ENCODE peak calls at places on chromosomes 12 and 14, in nine cellular contexts. One of them, this sample, is unnamed.

GRCh38 chr12:132414634-132415340 is 75.2 kb upstream of the FBRSL1 start:
- DNase-seq in A673: peak; percentile 88
- DNase-seq in PC-3: peak; percentile 94
- DNase-seq in adrenal gland: peak; percentile 84
- DNase-seq in IMR-90: peak; percentile 59
- DNase-seq in body of pancreas: peak; percentile 89
- DNase-seq in GM23338: peak; percentile 92
- DNase-seq in uterus: peak; percentile 34
- DNase-seq in spleen: peak; percentile 92
- DNase-seq in this sample: peak; percentile 83

GRCh38 chr14:81281317-81281716 is 60.6 kb upstream of the GTF2A1 start:
- DNase-seq in A673: no peak
- DNase-seq in PC-3: no peak
- DNase-seq in adrenal gland: no peak
- DNase-seq in IMR-90: no peak
- DNase-seq in body of pancreas: no peak
- DNase-seq in GM23338: no peak
- DNase-seq in uterus: no peak
- DNase-seq in spleen: no peak
- DNase-seq in this sample: no peak

GRCh38 chr12:6229823-6230222 is 29.6 kb downstream of the CD9 start:
- DNase-seq in A673: no peak
- DNase-seq in PC-3: peak; percentile 76
- DNase-seq in adrenal gland: peak; percentile 93
- DNase-seq in IMR-90: peak; percentile 97
- DNase-seq in body of pancreas: peak; percentile 76
- DNase-seq in GM23338: no peak
- DNase-seq in uterus: peak; percentile 80
- DNase-seq in spleen: peak; percentile 79
- DNase-seq in this sample: no peak

GRCh38 chr12:57240069-57240921 is 10.7 kb downstream of the STAC3 start:
- DNase-seq in A673: peak; percentile 84
- DNase-seq in PC-3: peak; percentile 55
- DNase-seq in adrenal gland: peak; percentile 85
- DNase-seq in IMR-90: peak; percentile 60
- DNase-seq in body of pancreas: peak; percentile 54
- DNase-seq in GM23338: peak; percentile 67
- DNase-seq in uterus: no peak
- DNase-seq in spleen: peak; percentile 89
- DNase-seq in this sample: no peak

GRCh38 chr14:21521526-21521925 is 4.6 kb downstream of the SALL2 start:
- DNase-seq in A673: no peak
- DNase-seq in PC-3: peak; percentile 48
- DNase-seq in adrenal gland: no peak
- DNase-seq in IMR-90: peak; percentile 57
- DNase-seq in body of pancreas: no peak
- DNase-seq in GM23338: no peak
- DNase-seq in uterus: no peak
- DNase-seq in spleen: no peak
- DNase-seq in this sample: peak; percentile 59

GRCh38 chr12:64781374-64782029 is 22.3 kb upstream of the GNS start:
- DNase-seq in A673: peak; percentile 22
- DNase-seq in PC-3: peak; percentile 53
- DNase-seq in adrenal gland: no peak
- DNase-seq in IMR-90: no peak
- DNase-seq in body of pancreas: peak; percentile 69
- DNase-seq in GM23338: peak; percentile 53
- DNase-seq in uterus: no peak
- DNase-seq in spleen: peak; percentile 77
- DNase-seq in this sample: peak; percentile 30

GRCh38 chr12:124923906-124924734 is 9.7 kb upstream of the UBC start:
- DNase-seq in A673: no peak
- DNase-seq in PC-3: peak; percentile 83
- DNase-seq in adrenal gland: no peak
- DNase-seq in IMR-90: peak; percentile 82
- DNase-seq in body of pancreas: no peak
- DNase-seq in GM23338: peak; percentile 74
- DNase-seq in uterus: peak; percentile 51
- DNase-seq in spleen: peak; percentile 72
- DNase-seq in this sample: no peak

GRCh38 chr14:33584698-33585097 is 366.2 kb downstream of the EGLN3 start:
- DNase-seq in A673: no peak
- DNase-seq in PC-3: no peak
- DNase-seq in adrenal gland: no peak
- DNase-seq in IMR-90: no peak
- DNase-seq in body of pancreas: no peak
- DNase-seq in GM23338: peak; percentile 32
- DNase-seq in uterus: no peak
- DNase-seq in spleen: no peak
- DNase-seq in this sample: no peak

GRCh38 chr12:75883241-75883640 is 148.3 kb downstream of the PHLDA1 start:
- DNase-seq in A673: no peak
- DNase-seq in PC-3: no peak
- DNase-seq in adrenal gland: no peak
- DNase-seq in IMR-90: no peak
- DNase-seq in body of pancreas: peak; percentile 55
- DNase-seq in GM23338: no peak
- DNase-seq in uterus: no peak
- DNase-seq in spleen: no peak
- DNase-seq in this sample: no peak

GRCh38 chr12:70049596-70050360 is 193.5 kb upstream of the CNOT2 start:
- DNase-seq in A673: no peak
- DNase-seq in PC-3: peak; percentile 96
- DNase-seq in adrenal gland: no peak
- DNase-seq in IMR-90: no peak
- DNase-seq in body of pancreas: no peak
- DNase-seq in GM23338: no peak
- DNase-seq in uterus: no peak
- DNase-seq in spleen: no peak
- DNase-seq in this sample: no peak

GRCh38 chr12:108854055-108854452 is 3.3 kb downstream of the SSH1 start:
- DNase-seq in A673: no peak
- DNase-seq in PC-3: peak; percentile 73
- DNase-seq in adrenal gland: peak; percentile 75
- DNase-seq in IMR-90: peak; percentile 95
- DNase-seq in body of pancreas: peak; percentile 48
- DNase-seq in GM23338: no peak
- DNase-seq in uterus: peak; percentile 76
- DNase-seq in spleen: peak; percentile 3
- DNase-seq in this sample: no peak

GRCh38 chr12:53930591-53931255 is 7.9 kb upstream of the HOXC13 start:
- DNase-seq in A673: no peak
- DNase-seq in PC-3: no peak
- DNase-seq in adrenal gland: no peak
- DNase-seq in IMR-90: no peak
- DNase-seq in body of pancreas: no peak
- DNase-seq in GM23338: peak; percentile 49
- DNase-seq in uterus: no peak
- DNase-seq in spleen: no peak
- DNase-seq in this sample: no peak

GRCh38 chr12:82686223-82687019 is at the start of gene TMTC2:
- DNase-seq in A673: peak; percentile 93
- DNase-seq in PC-3: peak; percentile 97
- DNase-seq in adrenal gland: peak; percentile 95
- DNase-seq in IMR-90: peak; percentile 82
- DNase-seq in body of pancreas: peak; percentile 97
- DNase-seq in GM23338: peak; percentile 93
- DNase-seq in uterus: peak; percentile 91
- DNase-seq in spleen: peak; percentile 97
- DNase-seq in this sample: peak; percentile 96

GRCh38 chr14:69363964-69364363 is 34.1 kb downstream of the ERH start:
- DNase-seq in A673: no peak
- DNase-seq in PC-3: no peak
- DNase-seq in adrenal gland: peak; percentile 3
- DNase-seq in IMR-90: no peak
- DNase-seq in body of pancreas: no peak
- DNase-seq in GM23338: no peak
- DNase-seq in uterus: no peak
- DNase-seq in spleen: no peak
- DNase-seq in this sample: no peak

GRCh38 chr12:4201333-4202105 is 72.0 kb upstream of the CCND2 start:
- DNase-seq in A673: no peak
- DNase-seq in PC-3: no peak
- DNase-seq in adrenal gland: no peak
- DNase-seq in IMR-90: no peak
- DNase-seq in body of pancreas: no peak
- DNase-seq in GM23338: peak; percentile 21
- DNase-seq in uterus: no peak
- DNase-seq in spleen: peak; percentile 83
- DNase-seq in this sample: no peak

GRCh38 chr12:96445743-96446655 is 43.4 kb upstream of the CFAP54 start:
- DNase-seq in A673: peak; percentile 73
- DNase-seq in PC-3: peak; percentile 90
- DNase-seq in adrenal gland: peak; percentile 53
- DNase-seq in IMR-90: peak; percentile 99
- DNase-seq in body of pancreas: peak; percentile 4
- DNase-seq in GM23338: no peak
- DNase-seq in uterus: peak; percentile 36
- DNase-seq in spleen: no peak
- DNase-seq in this sample: no peak

GRCh38 chr12:51683763-51684357 is 92.8 kb downstream of the SCN8A start:
- DNase-seq in A673: peak; percentile 7
- DNase-seq in PC-3: peak; percentile 93
- DNase-seq in adrenal gland: no peak
- DNase-seq in IMR-90: peak; percentile 65
- DNase-seq in body of pancreas: peak; percentile 62
- DNase-seq in GM23338: no peak
- DNase-seq in uterus: no peak
- DNase-seq in spleen: no peak
- DNase-seq in this sample: no peak

GRCh38 chr14:104355101-104355691 is 216.8 kb downstream of the KIF26A start:
- DNase-seq in A673: no peak
- DNase-seq in PC-3: no peak
- DNase-seq in adrenal gland: no peak
- DNase-seq in IMR-90: no peak
- DNase-seq in body of pancreas: no peak
- DNase-seq in GM23338: no peak
- DNase-seq in uterus: no peak
- DNase-seq in spleen: peak; percentile 77
- DNase-seq in this sample: no peak

GRCh38 chr12:47408171-47408871 is 297.5 kb downstream of the RPAP3 start:
- DNase-seq in A673: no peak
- DNase-seq in PC-3: peak; percentile 83
- DNase-seq in adrenal gland: no peak
- DNase-seq in IMR-90: no peak
- DNase-seq in body of pancreas: peak; percentile 48
- DNase-seq in GM23338: peak; percentile 71
- DNase-seq in uterus: no peak
- DNase-seq in spleen: no peak
- DNase-seq in this sample: peak; percentile 57

GRCh38 chr12:52992699-52993557 is 13.3 kb upstream of the EIF4B start:
- DNase-seq in A673: no peak
- DNase-seq in PC-3: peak; percentile 83
- DNase-seq in adrenal gland: no peak
- DNase-seq in IMR-90: peak; percentile 60
- DNase-seq in body of pancreas: peak; percentile 52
- DNase-seq in GM23338: no peak
- DNase-seq in uterus: no peak
- DNase-seq in spleen: no peak
- DNase-seq in this sample: no peak

GRCh38 chr12:112007945-112008344 is 5.0 kb downstream of the TMEM116 start:
- DNase-seq in A673: no peak
- DNase-seq in PC-3: no peak
- DNase-seq in adrenal gland: no peak
- DNase-seq in IMR-90: peak; percentile 50
- DNase-seq in body of pancreas: no peak
- DNase-seq in GM23338: no peak
- DNase-seq in uterus: no peak
- DNase-seq in spleen: no peak
- DNase-seq in this sample: no peak
- H3K4me1 ChIP-seq in A673: peaks cover 24% of the 10 kb centered on the region
- H3K4me1 ChIP-seq in PC-3: peaks cover 25% of the 10 kb centered on the region
- H3K4me1 ChIP-seq in adrenal gland: peaks cover 7% of the 10 kb centered on the region
- H3K4me1 ChIP-seq in IMR-90: peaks cover 5% of the 10 kb centered on the region
- H3K4me1 ChIP-seq in body of pancreas: peaks cover 23% of the 10 kb centered on the region
- H3K4me1 ChIP-seq in GM23338: peaks cover 16% of the 10 kb centered on the region
- H3K4me1 ChIP-seq in uterus: no peaks in the 10 kb centered on the region
- H3K4me1 ChIP-seq in spleen: peaks cover 26% of the 10 kb centered on the region
- H3K4me1 ChIP-seq in this sample: peaks cover 4% of the 10 kb centered on the region

DNA sequence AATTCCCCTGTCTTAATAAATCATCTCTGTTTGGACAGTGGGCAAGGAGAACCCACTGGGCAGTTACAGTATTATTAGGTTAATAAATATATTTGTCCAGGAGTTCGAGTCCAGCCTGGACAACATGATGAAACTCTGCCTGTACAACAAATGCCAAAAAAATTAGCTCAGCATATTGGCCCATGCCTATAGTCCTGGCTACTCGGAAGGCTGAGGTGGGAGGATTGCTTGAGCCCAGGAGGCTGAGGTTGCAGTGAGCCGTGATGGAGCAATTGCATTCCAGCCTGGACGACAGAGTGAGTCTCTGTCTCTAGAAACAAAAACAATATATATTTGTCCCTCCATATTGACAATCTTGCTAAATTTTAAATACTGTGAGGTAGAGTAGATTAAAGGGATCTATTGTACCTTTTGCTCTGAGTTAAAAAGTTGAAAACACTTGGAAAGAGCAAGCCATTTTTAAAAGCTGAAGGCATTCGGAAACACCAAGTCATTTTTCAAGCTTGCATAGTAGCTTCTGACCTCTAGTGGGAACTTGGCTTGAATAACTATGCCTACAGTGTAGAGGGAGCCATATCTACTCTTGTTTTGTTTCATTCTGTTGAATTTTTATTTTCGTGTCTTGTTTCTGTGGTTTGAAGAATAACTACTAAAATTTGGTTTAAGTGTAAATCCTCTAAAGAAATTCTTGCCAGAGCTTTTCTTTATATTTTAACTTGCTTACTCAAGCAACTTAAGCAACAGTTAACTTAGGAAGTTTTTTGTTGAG is 14.6 kb upstream of the EEA1 start:
- DNase-seq in A673: no peak
- DNase-seq in PC-3: no peak
- DNase-seq in adrenal gland: no peak
- DNase-seq in IMR-90: peak; percentile 31
- DNase-seq in body of pancreas: no peak
- DNase-seq in GM23338: peak; percentile 50
- DNase-seq in uterus: no peak
- DNase-seq in spleen: no peak
- DNase-seq in this sample: no peak
- TF ChIP-seq CTCF in A673: peak; percentile 15
- TF ChIP-seq CTCF in PC-3: peak; percentile 32
- TF ChIP-seq CTCF in adrenal gland: no peak
- TF ChIP-seq CTCF in IMR-90: no peak
- TF ChIP-seq CTCF in body of pancreas: no peak
- TF ChIP-seq CTCF in GM23338: peak; percentile 44
- TF ChIP-seq CTCF in uterus: no peak
- TF ChIP-seq CTCF in spleen: no peak
- TF ChIP-seq CTCF in this sample: no peak

GRCh38 chr14:91835197-91835919 is 32.0 kb downstream of the TC2N start:
- DNase-seq in A673: no peak
- DNase-seq in PC-3: no peak
- DNase-seq in adrenal gland: no peak
- DNase-seq in IMR-90: no peak
- DNase-seq in body of pancreas: peak; percentile 24
- DNase-seq in GM23338: peak; percentile 60
- DNase-seq in uterus: no peak
- DNase-seq in spleen: no peak
- DNase-seq in this sample: no peak
- H3K4me1 ChIP-seq in A673: peaks cover 6% of the 10 kb centered on the region
- H3K4me1 ChIP-seq in PC-3: peaks cover 9% of the 10 kb centered on the region
- H3K4me1 ChIP-seq in adrenal gland: peaks cover 5% of the 10 kb centered on the region
- H3K4me1 ChIP-seq in IMR-90: no peaks in the 10 kb centered on the region
- H3K4me1 ChIP-seq in body of pancreas: peaks cover 28% of the 10 kb centered on the region
- H3K4me1 ChIP-seq in GM23338: peaks cover 33% of the 10 kb centered on the region
- H3K4me1 ChIP-seq in uterus: no peaks in the 10 kb centered on the region
- H3K4me1 ChIP-seq in spleen: peaks cover 64% of the 10 kb centered on the region
- H3K4me1 ChIP-seq in this sample: peaks cover 2% of the 10 kb centered on the region

GRCh38 chr12:111692575-111693210 is 6.8 kb downstream of the ACAD10 start:
- DNase-seq in A673: peak; percentile 34
- DNase-seq in PC-3: peak; percentile 29
- DNase-seq in adrenal gland: no peak
- DNase-seq in IMR-90: peak; percentile 15
- DNase-seq in body of pancreas: no peak
- DNase-seq in GM23338: peak; percentile 71
- DNase-seq in uterus: no peak
- DNase-seq in spleen: no peak
- DNase-seq in this sample: no peak
- TF ChIP-seq CTCF in A673: peak; percentile 31
- TF ChIP-seq CTCF in PC-3: peak; percentile 66
- TF ChIP-seq CTCF in adrenal gland: no peak
- TF ChIP-seq CTCF in IMR-90: no peak
- TF ChIP-seq CTCF in body of pancreas: no peak
- TF ChIP-seq CTCF in GM23338: peak; percentile 48
- TF ChIP-seq CTCF in uterus: no peak
- TF ChIP-seq CTCF in spleen: no peak
- TF ChIP-seq CTCF in this sample: no peak

This sample was measured in lung.